ENCODE peak calls at places on chromosomes 4 and X, in five cellular contexts. J is breast epithelium, T is spleen, W is SK-N-SH, A is stomach. I is an unnamed sample.

GRCh38 chrX:134460861-134461218 is 875 bp downstream of the HPRT1 start:
- DNase-seq in J (no peak), T (no peak), A (no peak), W (no peak), I (no peak)

GRCh38 chrX:25016361-25016671 is 551 bp upstream of the ARX start:
- DNase-seq in J (no peak), W (no peak), A (no peak), T (no peak), I (no peak)

GRCh38 chr4:87054900-87055299 is 120.1 kb downstream of the AFF1 start:
- DNase-seq in T (no peak), W (no peak), A (no peak), J (no peak), I (peak; percentile 82)

GRCh38 chrX:153867671-153868070 is 18.3 kb downstream of the L1CAM start:
- DNase-seq in J (no peak), W (no peak), A (no peak), T (peak; percentile 58), I (no peak)

GRCh38 chr4:184987493-184988031 is 30.7 kb upstream of the HELT start:
- DNase-seq in J (no peak), A (no peak), W (no peak), T (no peak), I (no peak)

GRCh38 chrX:129693343-129693742 is 38.6 kb upstream of the APLN start:
- DNase-seq in T (no peak), J (no peak), A (no peak), W (no peak), I (peak; percentile 26)

GRCh38 chr4:100828986-100829685 is 311.3 kb upstream of the EMCN start:
- DNase-seq in W (no peak), A (no peak), T (no peak), J (no peak), I (no peak)

GRCh38 chr4:77861500-77861899 is 1.1 kb upstream of the MRPL1 start:
- DNase-seq in W (no peak), T (no peak), J (no peak), A (no peak), I (no peak)

GRCh38 chr4:128357286-128357685 is 69.7 kb upstream of the PGRMC2 start:
- DNase-seq in J (no peak), T (no peak), W (no peak), A (no peak), I (no peak)

GRCh38 chr4:123248260-123248659 is 148.3 kb upstream of the SPRY1 start:
- DNase-seq in W (peak; percentile 7), A (no peak), J (no peak), T (no peak), I (no peak)

GRCh38 chrX:109818921-109819320 is 85.9 kb upstream of the ACSL4 start:
- DNase-seq in T (no peak), A (no peak), W (no peak), J (no peak), I (no peak)

GRCh38 chr4:47075919-47076318 is 44.6 kb downstream of the GABRB1 start:
- DNase-seq in T (no peak), A (no peak), J (no peak), W (no peak), I (no peak)

GRCh38 chr4:18075823-18076433 is 54.4 kb upstream of the LCORL start:
- DNase-seq in W (peak; percentile 6), A (peak; percentile 28), T (peak; percentile 75), J (no peak), I (no peak)

GRCh38 chr4:125313497-125313896 is 1.3 kb upstream of the FAT4 start:
- DNase-seq in A (no peak), W (peak; percentile 59), J (no peak), T (no peak), I (no peak)

GRCh38 chr4:158571736-158572135 is 50.1 kb downstream of the RXFP1 start:
- DNase-seq in W (no peak), A (no peak), T (no peak), J (no peak), I (no peak)

GRCh38 chr4:74418063-74418670 is 26.8 kb upstream of the AREG start:
- DNase-seq in T (no peak), W (no peak), J (no peak), A (no peak), I (no peak)

GRCh38 chr4:88969746-88970145 is 87.2 kb downstream of the FAM13A start:
- DNase-seq in J (no peak), A (no peak), T (no peak), W (no peak), I (no peak)

GRCh38 chr4:159267940-159268327 is 165.1 kb downstream of the RAPGEF2 start:
- DNase-seq in W (no peak), T (no peak), J (no peak), A (no peak), I (no peak)

GRCh38 chrX:150155396-150156048 is 207.6 kb upstream of the MAMLD1 start:
- DNase-seq in W (peak; percentile 61), J (no peak), T (no peak), A (no peak), I (peak; percentile 17)

GRCh38 chr4:111806331-111806730 is 338.9 kb upstream of the FAM241A start:
- DNase-seq in W (peak; percentile 7), T (no peak), J (no peak), A (no peak), I (no peak)

GRCh38 chrX:53421125-53421524 is 1.3 kb downstream of the SMC1A start:
- DNase-seq in W (no peak), J (no peak), T (no peak), A (no peak), I (no peak)

GRCh38 chr4:179352221-179352620 is 1910.0 kb upstream of the AGA start:
- DNase-seq in W (no peak), A (no peak), J (no peak), T (no peak), I (no peak)

GRCh38 chr4:118848901-118849300 is 13.0 kb upstream of the SEC24D start:
- DNase-seq in W (no peak), T (no peak), A (no peak), J (no peak), I (no peak)

GRCh38 chr4:158111241-158111640 is 61.6 kb downstream of the GASK1B start:
- DNase-seq in T (no peak), J (no peak), A (no peak), W (no peak), I (no peak)

GRCh38 chrX:49171752-49172279 is at the start of gene PLP2:
- DNase-seq in J (peak; percentile 52), W (peak; percentile 76), T (peak; percentile 90), A (peak; percentile 58), I (no peak)

GRCh38 chr4:85778809-85779124 is 303.8 kb downstream of the ARHGAP24 start:
- DNase-seq in T (no peak), W (no peak), A (no peak), J (no peak), I (no peak)

GRCh38 chr4:8905773-8906667 is 34.4 kb upstream of the HMX1 start:
- DNase-seq in J (no peak), W (peak; percentile 14), A (no peak), T (peak; percentile 75), I (no peak)

DNA sequence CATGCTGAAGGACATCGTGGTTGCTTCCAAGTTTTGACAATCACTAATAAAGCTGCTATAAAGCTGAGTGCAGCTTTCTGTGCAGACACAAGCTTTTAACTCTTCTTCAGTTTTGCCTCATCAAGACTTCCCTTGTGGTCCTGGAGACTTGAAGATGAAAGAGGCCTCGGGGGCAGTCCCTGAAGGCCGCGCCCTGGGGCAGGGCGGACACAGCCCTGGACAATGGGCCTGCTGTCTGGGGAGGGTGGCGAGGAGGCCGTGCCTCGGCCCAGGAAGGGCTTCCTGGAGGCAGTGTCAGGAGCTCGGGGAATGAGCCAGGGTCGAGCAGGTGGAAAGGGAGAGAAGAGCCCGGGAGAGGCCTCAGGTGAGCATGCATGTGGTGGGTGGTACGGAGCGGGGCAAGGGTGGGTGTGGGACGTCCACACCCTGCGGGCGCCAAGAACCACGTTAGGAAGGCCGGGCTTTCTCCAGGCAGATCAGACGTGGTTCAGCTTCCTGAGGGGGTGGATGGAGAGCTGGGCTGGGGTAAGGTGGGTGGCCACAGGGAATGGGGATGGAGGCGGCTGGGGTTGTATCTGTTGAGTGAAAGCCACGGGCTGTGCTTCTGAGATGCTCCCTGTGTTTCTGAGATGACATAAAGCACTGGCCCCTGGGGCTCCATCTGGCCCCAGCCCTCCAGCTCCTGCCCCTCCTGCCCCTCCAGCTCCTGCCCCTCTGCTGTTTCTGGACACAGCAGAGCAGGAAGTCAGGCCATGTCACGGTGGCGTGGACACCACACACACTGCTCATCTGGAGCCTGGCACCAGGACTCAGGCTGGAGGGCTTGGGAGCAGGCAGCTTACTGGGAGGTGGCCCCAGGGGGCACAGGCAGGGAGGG is 21.5 kb downstream of the ADRA2C start:
- DNase-seq in A (no peak), T (no peak), J (no peak), W (no peak), I (no peak)
- TF ChIP-seq POLR2AphosphoS5 in A (no peak), T (no peak), J (no peak), W (no peak), I (no peak)

DNA sequence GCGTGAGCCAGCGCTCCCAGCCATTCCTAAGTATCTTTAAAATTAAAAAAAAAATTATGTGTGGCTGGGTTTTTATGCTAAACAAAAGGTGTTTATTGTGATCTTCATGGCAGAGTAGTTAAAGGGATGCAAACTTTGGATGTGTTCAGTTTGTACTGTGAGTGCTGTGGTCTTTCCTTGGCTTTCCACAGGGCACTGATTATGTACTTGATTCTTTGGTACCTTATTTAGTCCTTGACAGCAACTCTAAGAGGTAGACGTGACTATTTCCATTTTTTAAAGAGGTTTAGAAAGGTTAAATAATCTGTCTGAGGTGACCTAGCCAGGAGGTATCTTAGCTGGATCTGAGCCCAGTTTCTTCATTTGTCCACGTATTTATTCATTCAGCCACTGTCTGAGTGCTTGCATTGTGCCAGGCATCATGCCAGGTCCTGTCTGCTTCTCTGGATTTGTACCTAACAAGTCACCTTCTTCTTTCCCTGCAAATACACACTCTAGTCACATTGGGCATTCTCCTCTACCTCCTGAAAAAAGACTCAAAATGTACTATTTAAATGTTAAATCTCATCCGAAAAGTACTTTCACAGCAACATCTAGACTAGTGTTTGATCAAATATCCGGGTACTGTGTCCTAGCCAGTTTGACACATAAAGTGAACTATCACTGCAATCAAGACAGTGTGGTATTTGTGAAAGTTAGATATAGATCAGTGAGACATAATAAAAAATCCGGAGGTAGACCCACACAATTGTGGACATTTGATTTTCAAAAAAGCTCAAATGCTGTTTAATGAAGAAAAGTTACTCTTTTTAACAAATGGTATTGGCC is 31.5 kb downstream of the WWC2 start:
- DNase-seq in T (no peak), A (peak; percentile 61), J (peak; percentile 60), W (peak; percentile 32), I (no peak)
- H3K27ac ChIP-seq in T (no peak overlapping the region), A (no peak overlapping the region), J (no peak overlapping the region), W (peak overlapping the region; percentile 51), I (peak overlapping the region; percentile 8)

GRCh38 chr4:13968723-13969122 is 341.2 kb upstream of the BOD1L1 start:
- DNase-seq in T (no peak), W (no peak), J (no peak), A (no peak), I (no peak)

GRCh38 chr4:13966241-13967195 is 339.0 kb upstream of the BOD1L1 start:
- DNase-seq in J (no peak), T (no peak), W (no peak), A (no peak), I (no peak)

GRCh38 chr4:13963601-13964000 is 336.1 kb upstream of the BOD1L1 start:
- DNase-seq in W (no peak), T (no peak), A (no peak), J (no peak), I (no peak)
- TF ChIP-seq POLR2AphosphoS5 in W (no peak), T (no peak), A (no peak), J (no peak), I (no peak)

DNA sequence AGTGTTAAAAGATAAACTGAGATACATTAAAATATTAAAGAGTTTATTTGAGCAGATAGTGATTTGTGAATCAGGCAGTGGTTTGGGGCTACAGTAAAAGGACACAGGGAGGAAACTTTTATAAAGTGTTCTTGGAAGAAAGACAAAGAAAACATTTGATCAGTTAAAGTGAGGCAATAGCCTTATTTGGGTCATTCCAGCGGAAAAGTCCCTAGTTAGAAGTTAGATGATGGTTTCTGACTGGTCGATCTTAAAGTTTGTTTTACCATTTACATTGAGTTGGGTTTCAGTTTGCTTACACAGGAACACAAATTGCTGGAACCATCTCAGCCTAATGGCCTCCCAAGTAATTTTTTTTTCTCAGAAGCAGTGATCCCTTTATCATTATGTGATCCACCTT is 69.7 kb downstream of the PPP1R2C start:
- DNase-seq in A (no peak), W (no peak), J (no peak), T (no peak), I (no peak)
- H3K27ac ChIP-seq in A (no peak overlapping the region), W (no peak overlapping the region), J (no peak overlapping the region), T (no peak overlapping the region), I (no peak overlapping the region)